ENCODE peak calls at places on chromosomes 2 and 18, in five cellular contexts. C, Y, V, N and R are unnamed samples.
A peak's percentile ranks its signal among the peaks of the same experiment; 100 is the strongest.

GRCh38 chr2:163697846-163698637 is 37.8 kb downstream of the FIGN start:
- DNase-seq in Y (no peak), N (no peak), C (no peak), V (no peak), R (no peak)

GRCh38 chr2:229695971-229696370 is 18.4 kb downstream of the DNER start:
- DNase-seq in N (no peak), C (no peak), V (no peak), Y (no peak), R (no peak)

GRCh38 chr2:240520974-240521350 is 36.8 kb downstream of the ANKMY1 start:
- DNase-seq in N (no peak), Y (no peak), V (no peak), C (no peak), R (no peak)

GRCh38 chr2:20839052-20839451 is 16.2 kb upstream of the LDAH start:
- DNase-seq in C (no peak), Y (no peak), V (no peak), N (no peak), R (no peak)

GRCh38 chr2:239955989-239956817 is 68.9 kb downstream of the NDUFA10 start:
- DNase-seq in C (no peak), N (no peak), V (no peak), Y (no peak), R (no peak)

GRCh38 chr2:191604154-191604553 is 73.8 kb upstream of the NABP1 start:
- DNase-seq in V (no peak), C (no peak), Y (no peak), N (no peak), R (no peak)

GRCh38 chr2:182717451-182718215 is 1.6 kb downstream of the DNAJC10 start:
- DNase-seq in V (no peak), C (no peak), N (peak; percentile 37), Y (no peak), R (no peak)

GRCh38 chr18:48802543-48803428 is 148.0 kb downstream of the SMAD7 start:
- DNase-seq in N (no peak), Y (peak; percentile 56), C (no peak), V (no peak), R (peak; percentile 10)

GRCh38 chr2:102399499-102400141 is 23.3 kb upstream of the IL18RAP start:
- DNase-seq in C (no peak), V (no peak), Y (no peak), N (no peak), R (no peak)